ENCODE peak calls at places on chromosomes 4 and X, in nine cellular contexts. One of them, this sample, is unnamed.

GRCh38 chrX:155997436-155997835 is at the start of gene IL9R:
- DNase-seq in lower leg skin: peak; percentile 42
- DNase-seq in brain microvascular endothelial cell: no peak
- DNase-seq in A549: no peak
- DNase-seq in GM12864: peak; percentile 19
- DNase-seq in H1: no peak
- DNase-seq in astrocyte of the spinal cord: no peak
- DNase-seq in cardiac muscle cell: no peak
- DNase-seq in AG04450: no peak
- DNase-seq in this sample: peak; percentile 48

GRCh38 chrX:103343105-103343504 is 13.1 kb downstream of the TCEAL7 start:
- DNase-seq in lower leg skin: no peak
- DNase-seq in brain microvascular endothelial cell: peak; percentile 42
- DNase-seq in A549: peak; percentile 29
- DNase-seq in GM12864: peak; percentile 3
- DNase-seq in H1: no peak
- DNase-seq in astrocyte of the spinal cord: peak; percentile 56
- DNase-seq in cardiac muscle cell: peak; percentile 69
- DNase-seq in AG04450: no peak
- DNase-seq in this sample: peak; percentile 38

GRCh38 chr4:94577136-94577535 is 125.4 kb downstream of the PDLIM5 start:
- DNase-seq in lower leg skin: no peak
- DNase-seq in brain microvascular endothelial cell: peak; percentile 63
- DNase-seq in A549: no peak
- DNase-seq in GM12864: no peak
- DNase-seq in H1: no peak
- DNase-seq in astrocyte of the spinal cord: peak; percentile 90
- DNase-seq in cardiac muscle cell: peak; percentile 77
- DNase-seq in AG04450: no peak
- DNase-seq in this sample: no peak

GRCh38 chr4:110527156-110527555 is 51.2 kb downstream of the ENPEP start:
- DNase-seq in lower leg skin: no peak
- DNase-seq in brain microvascular endothelial cell: no peak
- DNase-seq in A549: no peak
- DNase-seq in GM12864: no peak
- DNase-seq in H1: no peak
- DNase-seq in astrocyte of the spinal cord: no peak
- DNase-seq in cardiac muscle cell: no peak
- DNase-seq in AG04450: no peak
- DNase-seq in this sample: no peak

GRCh38 chr4:123288309-123289025 is 108.1 kb upstream of the SPRY1 start:
- DNase-seq in lower leg skin: no peak
- DNase-seq in brain microvascular endothelial cell: no peak
- DNase-seq in A549: no peak
- DNase-seq in GM12864: no peak
- DNase-seq in H1: no peak
- DNase-seq in astrocyte of the spinal cord: no peak
- DNase-seq in cardiac muscle cell: no peak
- DNase-seq in AG04450: no peak
- DNase-seq in this sample: peak; percentile 14

GRCh38 chr4:127479031-127479622 is 153.6 kb upstream of the INTU start:
- DNase-seq in lower leg skin: no peak
- DNase-seq in brain microvascular endothelial cell: peak; percentile 6
- DNase-seq in A549: peak; percentile 0
- DNase-seq in GM12864: no peak
- DNase-seq in H1: no peak
- DNase-seq in astrocyte of the spinal cord: peak; percentile 50
- DNase-seq in cardiac muscle cell: peak; percentile 48
- DNase-seq in AG04450: no peak
- DNase-seq in this sample: peak; percentile 35

GRCh38 chr4:101039367-101039766 is 308.0 kb downstream of the PPP3CA start:
- DNase-seq in lower leg skin: no peak
- DNase-seq in brain microvascular endothelial cell: no peak
- DNase-seq in A549: no peak
- DNase-seq in GM12864: no peak
- DNase-seq in H1: no peak
- DNase-seq in astrocyte of the spinal cord: no peak
- DNase-seq in cardiac muscle cell: no peak
- DNase-seq in AG04450: no peak
- DNase-seq in this sample: peak; percentile 36

GRCh38 chrX:50375481-50376267 is 95.0 kb downstream of the DGKK start:
- DNase-seq in lower leg skin: no peak
- DNase-seq in brain microvascular endothelial cell: no peak
- DNase-seq in A549: no peak
- DNase-seq in GM12864: no peak
- DNase-seq in H1: no peak
- DNase-seq in astrocyte of the spinal cord: no peak
- DNase-seq in cardiac muscle cell: no peak
- DNase-seq in AG04450: no peak
- DNase-seq in this sample: no peak

GRCh38 chrX:9560219-9560618 is 95.4 kb downstream of the TBL1X start:
- DNase-seq in lower leg skin: peak; percentile 61
- DNase-seq in brain microvascular endothelial cell: no peak
- DNase-seq in A549: no peak
- DNase-seq in GM12864: no peak
- DNase-seq in H1: no peak
- DNase-seq in astrocyte of the spinal cord: no peak
- DNase-seq in cardiac muscle cell: no peak
- DNase-seq in AG04450: no peak
- DNase-seq in this sample: no peak

GRCh38 chr4:3739577-3739976 is 26.6 kb upstream of the ADRA2C start:
- DNase-seq in lower leg skin: no peak
- DNase-seq in brain microvascular endothelial cell: no peak
- DNase-seq in A549: no peak
- DNase-seq in GM12864: no peak
- DNase-seq in H1: no peak
- DNase-seq in astrocyte of the spinal cord: no peak
- DNase-seq in cardiac muscle cell: no peak
- DNase-seq in AG04450: no peak
- DNase-seq in this sample: no peak

GRCh38 chr4:83115000-83115399 is 471 bp upstream of the PLAC8 start:
- DNase-seq in lower leg skin: no peak
- DNase-seq in brain microvascular endothelial cell: peak; percentile 16
- DNase-seq in A549: no peak
- DNase-seq in GM12864: no peak
- DNase-seq in H1: no peak
- DNase-seq in astrocyte of the spinal cord: peak; percentile 38
- DNase-seq in cardiac muscle cell: no peak
- DNase-seq in AG04450: peak; percentile 4
- DNase-seq in this sample: no peak

GRCh38 chr4:152032722-152033131 is 271.9 kb upstream of the GATB start:
- DNase-seq in lower leg skin: no peak
- DNase-seq in brain microvascular endothelial cell: peak; percentile 53
- DNase-seq in A549: no peak
- DNase-seq in GM12864: no peak
- DNase-seq in H1: no peak
- DNase-seq in astrocyte of the spinal cord: peak; percentile 70
- DNase-seq in cardiac muscle cell: no peak
- DNase-seq in AG04450: peak; percentile 59
- DNase-seq in this sample: no peak

GRCh38 chr4:105186701-105187158 is 40.1 kb downstream of the TET2 start:
- DNase-seq in lower leg skin: no peak
- DNase-seq in brain microvascular endothelial cell: peak; percentile 62
- DNase-seq in A549: no peak
- DNase-seq in GM12864: no peak
- DNase-seq in H1: no peak
- DNase-seq in astrocyte of the spinal cord: peak; percentile 74
- DNase-seq in cardiac muscle cell: no peak
- DNase-seq in AG04450: no peak
- DNase-seq in this sample: no peak

GRCh38 chr4:985123-985830 is 1.6 kb upstream of the IDUA start:
- DNase-seq in lower leg skin: peak; percentile 94
- DNase-seq in brain microvascular endothelial cell: no peak
- DNase-seq in A549: peak; percentile 46
- DNase-seq in GM12864: no peak
- DNase-seq in H1: no peak
- DNase-seq in astrocyte of the spinal cord: no peak
- DNase-seq in cardiac muscle cell: peak; percentile 69
- DNase-seq in AG04450: no peak
- DNase-seq in this sample: peak; percentile 65

GRCh38 chrX:2696698-2697215 is 5.7 kb downstream of the CD99 start:
- DNase-seq in lower leg skin: peak; percentile 68
- DNase-seq in brain microvascular endothelial cell: peak; percentile 84
- DNase-seq in A549: no peak
- DNase-seq in GM12864: peak; percentile 91
- DNase-seq in H1: no peak
- DNase-seq in astrocyte of the spinal cord: peak; percentile 90
- DNase-seq in cardiac muscle cell: no peak
- DNase-seq in AG04450: peak; percentile 60
- DNase-seq in this sample: peak; percentile 82

DNA sequence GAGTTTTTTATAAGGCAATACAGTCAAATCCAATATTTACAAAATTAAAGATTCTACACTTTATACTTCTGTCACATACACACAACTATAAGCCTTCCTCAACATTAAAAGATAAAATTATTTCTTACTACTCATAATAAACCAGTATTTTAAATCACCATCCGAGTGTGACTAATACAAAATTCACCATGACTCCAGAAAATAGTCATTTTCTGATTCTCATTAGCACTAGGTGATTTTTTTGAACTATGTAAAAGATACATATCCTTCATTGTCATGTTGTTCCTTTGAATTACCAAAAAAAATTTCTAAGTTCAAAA is 641 bp upstream of the SLC7A11 start:
- DNase-seq in lower leg skin: no peak
- DNase-seq in brain microvascular endothelial cell: no peak
- DNase-seq in A549: no peak
- DNase-seq in GM12864: no peak
- DNase-seq in H1: no peak
- DNase-seq in astrocyte of the spinal cord: no peak
- DNase-seq in cardiac muscle cell: no peak
- DNase-seq in AG04450: no peak
- DNase-seq in this sample: peak; percentile 27
- H3K4me3 ChIP-seq in lower leg skin: no peak overlapping the region
- H3K4me3 ChIP-seq in brain microvascular endothelial cell: peak overlapping the region; percentile 45
- H3K4me3 ChIP-seq in A549: peak overlapping the region; percentile 27
- H3K4me3 ChIP-seq in GM12864: no peak overlapping the region
- H3K4me3 ChIP-seq in H1: peak overlapping the region; percentile 73
- H3K4me3 ChIP-seq in astrocyte of the spinal cord: peak overlapping the region; percentile 58
- H3K4me3 ChIP-seq in cardiac muscle cell: peak overlapping the region; percentile 23
- H3K4me3 ChIP-seq in AG04450: peak overlapping the region; percentile 44
- H3K4me3 ChIP-seq in this sample: peak overlapping the region; percentile 55

GRCh38 chr4:120291541-120291940 is 224.9 kb upstream of the MAD2L1 start:
- DNase-seq in lower leg skin: no peak
- DNase-seq in brain microvascular endothelial cell: no peak
- DNase-seq in A549: no peak
- DNase-seq in GM12864: no peak
- DNase-seq in H1: no peak
- DNase-seq in astrocyte of the spinal cord: no peak
- DNase-seq in cardiac muscle cell: no peak
- DNase-seq in AG04450: no peak
- DNase-seq in this sample: no peak

GRCh38 chr4:120290553-120290952 is 223.9 kb upstream of the MAD2L1 start:
- DNase-seq in lower leg skin: no peak
- DNase-seq in brain microvascular endothelial cell: no peak
- DNase-seq in A549: no peak
- DNase-seq in GM12864: no peak
- DNase-seq in H1: no peak
- DNase-seq in astrocyte of the spinal cord: no peak
- DNase-seq in cardiac muscle cell: no peak
- DNase-seq in AG04450: no peak
- DNase-seq in this sample: no peak

GRCh38 chr4:120286813-120287212 is 220.2 kb upstream of the MAD2L1 start:
- DNase-seq in lower leg skin: no peak
- DNase-seq in brain microvascular endothelial cell: no peak
- DNase-seq in A549: peak; percentile 0
- DNase-seq in GM12864: no peak
- DNase-seq in H1: no peak
- DNase-seq in astrocyte of the spinal cord: no peak
- DNase-seq in cardiac muscle cell: peak; percentile 3
- DNase-seq in AG04450: no peak
- DNase-seq in this sample: no peak
- TF ChIP-seq CTCF in lower leg skin: no peak
- TF ChIP-seq CTCF in brain microvascular endothelial cell: peak; percentile 44
- TF ChIP-seq CTCF in A549: no peak
- TF ChIP-seq CTCF in GM12864: no peak
- TF ChIP-seq CTCF in H1: peak; percentile 59
- TF ChIP-seq CTCF in astrocyte of the spinal cord: no peak
- TF ChIP-seq CTCF in cardiac muscle cell: no peak
- TF ChIP-seq CTCF in AG04450: no peak
- TF ChIP-seq CTCF in this sample: no peak

GRCh38 chr4:134668237-134668636 is 466.6 kb upstream of the PABPC4L start:
- DNase-seq in lower leg skin: no peak
- DNase-seq in brain microvascular endothelial cell: no peak
- DNase-seq in A549: no peak
- DNase-seq in GM12864: no peak
- DNase-seq in H1: no peak
- DNase-seq in astrocyte of the spinal cord: no peak
- DNase-seq in cardiac muscle cell: no peak
- DNase-seq in AG04450: no peak
- DNase-seq in this sample: no peak
- H3K4me3 ChIP-seq in lower leg skin: no peak overlapping the region
- H3K4me3 ChIP-seq in brain microvascular endothelial cell: no peak overlapping the region
- H3K4me3 ChIP-seq in A549: no peak overlapping the region
- H3K4me3 ChIP-seq in GM12864: no peak overlapping the region
- H3K4me3 ChIP-seq in H1: no peak overlapping the region
- H3K4me3 ChIP-seq in astrocyte of the spinal cord: no peak overlapping the region
- H3K4me3 ChIP-seq in cardiac muscle cell: no peak overlapping the region
- H3K4me3 ChIP-seq in AG04450: no peak overlapping the region
- H3K4me3 ChIP-seq in this sample: no peak overlapping the region

GRCh38 chr4:147994491-147995385 is 262.9 kb downstream of the ARHGAP10 start:
- DNase-seq in lower leg skin: no peak
- DNase-seq in brain microvascular endothelial cell: no peak
- DNase-seq in A549: no peak
- DNase-seq in GM12864: no peak
- DNase-seq in H1: no peak
- DNase-seq in astrocyte of the spinal cord: no peak
- DNase-seq in cardiac muscle cell: no peak
- DNase-seq in AG04450: no peak
- DNase-seq in this sample: no peak

GRCh38 chr4:147994076-147994475 is 262.2 kb downstream of the ARHGAP10 start:
- DNase-seq in lower leg skin: no peak
- DNase-seq in brain microvascular endothelial cell: no peak
- DNase-seq in A549: no peak
- DNase-seq in GM12864: no peak
- DNase-seq in H1: no peak
- DNase-seq in astrocyte of the spinal cord: peak; percentile 60
- DNase-seq in cardiac muscle cell: no peak
- DNase-seq in AG04450: no peak
- DNase-seq in this sample: no peak

GRCh38 chr4:147991543-147992295 is 259.8 kb downstream of the ARHGAP10 start:
- DNase-seq in lower leg skin: no peak
- DNase-seq in brain microvascular endothelial cell: no peak
- DNase-seq in A549: no peak
- DNase-seq in GM12864: no peak
- DNase-seq in H1: no peak
- DNase-seq in astrocyte of the spinal cord: no peak
- DNase-seq in cardiac muscle cell: no peak
- DNase-seq in AG04450: no peak
- DNase-seq in this sample: no peak

DNA sequence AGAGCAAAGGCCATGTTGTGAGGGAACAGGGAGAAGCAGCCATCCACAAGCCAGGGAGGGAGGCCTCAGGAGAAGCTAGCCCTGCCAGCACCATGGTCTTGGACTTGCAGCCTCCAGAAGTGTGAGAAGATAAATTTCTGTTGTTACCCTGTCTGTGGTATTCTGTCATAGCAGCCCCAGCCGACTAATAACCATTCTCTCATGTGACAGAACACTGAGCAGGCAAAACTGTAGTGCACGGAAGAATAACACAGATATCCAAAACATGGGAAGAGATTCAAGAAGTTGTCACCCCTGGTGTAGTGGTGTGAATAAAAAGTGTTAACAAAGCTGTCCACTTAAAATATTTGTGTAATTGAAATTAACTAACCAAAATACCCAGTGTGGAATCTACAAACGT is 265.0 kb downstream of the ARHGAP10 start:
- DNase-seq in lower leg skin: no peak
- DNase-seq in brain microvascular endothelial cell: no peak
- DNase-seq in A549: no peak
- DNase-seq in GM12864: no peak
- DNase-seq in H1: no peak
- DNase-seq in astrocyte of the spinal cord: no peak
- DNase-seq in cardiac muscle cell: no peak
- DNase-seq in AG04450: no peak
- DNase-seq in this sample: no peak
- TF ChIP-seq CTCF in lower leg skin: no peak
- TF ChIP-seq CTCF in brain microvascular endothelial cell: no peak
- TF ChIP-seq CTCF in A549: no peak
- TF ChIP-seq CTCF in GM12864: no peak
- TF ChIP-seq CTCF in H1: no peak
- TF ChIP-seq CTCF in astrocyte of the spinal cord: no peak
- TF ChIP-seq CTCF in cardiac muscle cell: no peak
- TF ChIP-seq CTCF in AG04450: no peak
- TF ChIP-seq CTCF in this sample: no peak